ENCODE peak calls at places on chromosome 2, in ten cellular contexts. One of them, this sample, is unnamed.

GRCh38 chr2:240126731-240127130 is 9.4 kb downstream of the COPS9 start:
- DNase-seq in RWPE2: no peak
- DNase-seq in choroid plexus epithelial cell: no peak
- DNase-seq in prostate gland: no peak
- DNase-seq in AG04450: no peak
- DNase-seq in HFF-Myc: no peak
- DNase-seq in GM12865: no peak
- DNase-seq in vagina: no peak
- DNase-seq in GM06990: no peak
- DNase-seq in HCT116: no peak
- DNase-seq in this sample: no peak

GRCh38 chr2:195471163-195471562 is 185.9 kb upstream of the SLC39A10 start:
- DNase-seq in prostate gland: no peak
- DNase-seq in HCT116: no peak
- DNase-seq in choroid plexus epithelial cell: no peak
- DNase-seq in HFF-Myc: no peak
- DNase-seq in GM12865: peak
- DNase-seq in vagina: no peak
- DNase-seq in AG04450: no peak
- DNase-seq in GM06990: no peak
- DNase-seq in RWPE2: no peak
- DNase-seq in this sample: no peak

GRCh38 chr2:69767034-69767433 is 25.1 kb downstream of the ANXA4 start:
- DNase-seq in choroid plexus epithelial cell: peak
- DNase-seq in HCT116: no peak
- DNase-seq in AG04450: peak
- DNase-seq in vagina: no peak
- DNase-seq in RWPE2: no peak
- DNase-seq in HFF-Myc: peak
- DNase-seq in GM06990: no peak
- DNase-seq in prostate gland: no peak
- DNase-seq in GM12865: no peak
- DNase-seq in this sample: no peak

GRCh38 chr2:20419007-20419576 is 27.8 kb upstream of the RHOB start:
- DNase-seq in AG04450: peak
- DNase-seq in HCT116: no peak
- DNase-seq in vagina: no peak
- DNase-seq in HFF-Myc: no peak
- DNase-seq in GM06990: no peak
- DNase-seq in prostate gland: peak
- DNase-seq in choroid plexus epithelial cell: peak
- DNase-seq in GM12865: no peak
- DNase-seq in RWPE2: no peak
- DNase-seq in this sample: no peak

GRCh38 chr2:69298261-69298660 is 88.8 kb downstream of the GFPT1 start:
- DNase-seq in HCT116: no peak
- DNase-seq in GM06990: no peak
- DNase-seq in AG04450: peak
- DNase-seq in GM12865: no peak
- DNase-seq in RWPE2: no peak
- DNase-seq in choroid plexus epithelial cell: peak
- DNase-seq in prostate gland: no peak
- DNase-seq in vagina: no peak
- DNase-seq in HFF-Myc: peak
- DNase-seq in this sample: peak

GRCh38 chr2:231604101-231604684 is 11.5 kb downstream of the TEX44 start:
- DNase-seq in GM12865: peak
- DNase-seq in RWPE2: no peak
- DNase-seq in prostate gland: peak
- DNase-seq in GM06990: no peak
- DNase-seq in HFF-Myc: no peak
- DNase-seq in AG04450: no peak
- DNase-seq in choroid plexus epithelial cell: no peak
- DNase-seq in HCT116: no peak
- DNase-seq in vagina: no peak
- DNase-seq in this sample: no peak

GRCh38 chr2:26672818-26673393 is 19.6 kb upstream of the KCNK3 start:
- DNase-seq in RWPE2: no peak
- DNase-seq in AG04450: no peak
- DNase-seq in vagina: no peak
- DNase-seq in choroid plexus epithelial cell: no peak
- DNase-seq in HFF-Myc: no peak
- DNase-seq in prostate gland: no peak
- DNase-seq in GM12865: no peak
- DNase-seq in HCT116: no peak
- DNase-seq in GM06990: no peak
- DNase-seq in this sample: no peak

GRCh38 chr2:113025751-113026150 is 20.5 kb downstream of the IL36A start:
- DNase-seq in GM06990: no peak
- DNase-seq in choroid plexus epithelial cell: no peak
- DNase-seq in GM12865: no peak
- DNase-seq in HFF-Myc: no peak
- DNase-seq in vagina: no peak
- DNase-seq in HCT116: no peak
- DNase-seq in AG04450: no peak
- DNase-seq in RWPE2: no peak
- DNase-seq in prostate gland: no peak
- DNase-seq in this sample: no peak

GRCh38 chr2:29295843-29296242 is 180.6 kb downstream of the CLIP4 start:
- DNase-seq in AG04450: no peak
- DNase-seq in GM06990: no peak
- DNase-seq in GM12865: peak
- DNase-seq in choroid plexus epithelial cell: peak
- DNase-seq in HCT116: peak
- DNase-seq in prostate gland: no peak
- DNase-seq in vagina: no peak
- DNase-seq in HFF-Myc: no peak
- DNase-seq in RWPE2: no peak
- DNase-seq in this sample: no peak

GRCh38 chr2:42792583-42793313 is at the start of gene HAAO:
- DNase-seq in HCT116: no peak
- DNase-seq in GM12865: peak
- DNase-seq in vagina: no peak
- DNase-seq in choroid plexus epithelial cell: no peak
- DNase-seq in AG04450: no peak
- DNase-seq in GM06990: peak
- DNase-seq in prostate gland: no peak
- DNase-seq in HFF-Myc: no peak
- DNase-seq in RWPE2: no peak
- DNase-seq in this sample: no peak
- TF ChIP-seq CTCF in HCT116: no peak
- TF ChIP-seq CTCF in GM12865: peak
- TF ChIP-seq CTCF in vagina: no peak
- TF ChIP-seq CTCF in choroid plexus epithelial cell: no peak
- TF ChIP-seq CTCF in AG04450: no peak
- TF ChIP-seq CTCF in GM06990: peak
- TF ChIP-seq CTCF in prostate gland: no peak
- TF ChIP-seq CTCF in HFF-Myc: no peak
- TF ChIP-seq CTCF in RWPE2: no peak
- TF ChIP-seq CTCF in this sample: no peak

DNA sequence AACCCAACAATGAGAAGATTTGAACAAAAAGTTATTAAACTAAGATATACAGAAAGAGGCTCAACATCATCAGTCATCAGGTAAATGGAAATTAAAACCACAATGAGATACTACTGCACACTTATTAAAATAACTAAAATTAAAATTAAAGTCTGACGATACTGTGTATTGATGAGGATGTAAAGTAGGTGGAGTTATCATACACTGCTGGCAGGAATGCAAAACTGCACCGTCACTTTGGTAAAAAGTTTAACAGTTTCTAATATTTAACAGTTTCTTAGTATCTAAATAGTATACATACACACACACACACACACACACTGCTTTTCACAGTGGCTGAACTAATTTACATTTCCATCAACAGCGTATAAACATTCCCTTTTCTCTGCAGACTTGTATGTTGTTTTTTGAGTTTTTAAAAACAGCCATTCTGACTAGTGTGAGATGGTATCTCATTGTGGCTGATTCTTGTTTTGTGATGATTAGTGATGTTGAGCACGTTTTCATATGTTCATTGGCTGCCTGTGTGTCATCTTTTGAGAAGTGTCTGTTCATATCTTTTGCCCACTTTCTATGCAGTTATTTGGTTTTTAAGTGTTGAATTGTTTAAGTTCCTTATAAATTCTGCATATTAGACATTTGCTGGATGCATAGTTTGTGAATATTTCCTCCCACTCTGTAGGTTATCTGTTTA is 726.9 kb upstream of the CHAC2 start:
- DNase-seq in vagina: no peak
- DNase-seq in RWPE2: no peak
- DNase-seq in HFF-Myc: no peak
- DNase-seq in GM06990: no peak
- DNase-seq in HCT116: no peak
- DNase-seq in AG04450: no peak
- DNase-seq in prostate gland: no peak
- DNase-seq in choroid plexus epithelial cell: no peak
- DNase-seq in GM12865: no peak
- DNase-seq in this sample: no peak
- TF ChIP-seq CTCF in vagina: no peak
- TF ChIP-seq CTCF in RWPE2: peak
- TF ChIP-seq CTCF in HFF-Myc: peak
- TF ChIP-seq CTCF in GM06990: no peak
- TF ChIP-seq CTCF in HCT116: peak
- TF ChIP-seq CTCF in AG04450: peak
- TF ChIP-seq CTCF in prostate gland: no peak
- TF ChIP-seq CTCF in choroid plexus epithelial cell: peak
- TF ChIP-seq CTCF in GM12865: no peak
- TF ChIP-seq CTCF in this sample: peak

DNA sequence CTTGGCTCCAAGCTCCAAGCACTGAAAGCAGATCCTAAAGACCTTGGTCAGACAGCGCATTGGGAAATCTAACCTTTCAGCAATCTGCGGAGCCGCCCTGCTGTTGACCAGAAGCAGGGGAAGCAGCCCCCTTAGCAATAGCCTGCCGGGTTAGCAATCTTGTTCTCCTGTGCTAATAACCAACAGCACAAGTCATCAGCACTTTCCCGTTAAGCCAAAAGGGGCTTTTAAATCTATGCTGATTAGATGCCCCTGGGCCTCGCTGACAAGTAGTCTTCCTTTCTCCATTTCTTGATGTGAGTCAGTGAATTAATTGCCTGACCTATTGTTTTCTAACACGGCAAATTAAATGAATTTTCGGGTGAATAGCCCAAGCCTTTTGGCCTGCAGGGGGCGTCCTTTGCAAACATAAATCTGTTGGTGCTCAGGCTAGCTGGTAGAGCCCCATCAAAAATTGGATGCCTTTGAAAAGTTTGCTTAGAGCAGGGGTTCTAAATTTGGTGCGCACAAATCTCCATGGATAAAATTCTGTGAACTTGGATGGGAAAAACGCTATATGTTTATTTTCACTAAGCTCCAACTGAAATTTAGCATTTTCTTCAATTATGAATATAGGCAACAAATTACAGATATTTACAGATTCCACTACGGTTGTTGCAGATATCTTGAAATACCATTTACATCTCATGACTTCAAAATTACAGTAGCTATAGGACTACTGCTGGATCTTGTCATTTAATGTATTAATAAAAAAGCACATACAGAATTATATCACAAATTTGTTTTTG is 24.7 kb downstream of the MAIP1 start:
- DNase-seq in GM12865: peak
- DNase-seq in vagina: no peak
- DNase-seq in choroid plexus epithelial cell: peak
- DNase-seq in HCT116: peak
- DNase-seq in AG04450: peak
- DNase-seq in RWPE2: peak
- DNase-seq in GM06990: no peak
- DNase-seq in prostate gland: peak
- DNase-seq in HFF-Myc: peak
- DNase-seq in this sample: peak
- TF ChIP-seq CTCF in GM12865: peak
- TF ChIP-seq CTCF in vagina: peak
- TF ChIP-seq CTCF in choroid plexus epithelial cell: peak
- TF ChIP-seq CTCF in HCT116: peak
- TF ChIP-seq CTCF in AG04450: peak
- TF ChIP-seq CTCF in RWPE2: peak
- TF ChIP-seq CTCF in GM06990: peak
- TF ChIP-seq CTCF in prostate gland: peak
- TF ChIP-seq CTCF in HFF-Myc: peak
- TF ChIP-seq CTCF in this sample: peak

GRCh38 chr2:164813535-164813934 is 28.1 kb downstream of the COBLL1 start:
- DNase-seq in choroid plexus epithelial cell: no peak
- DNase-seq in prostate gland: no peak
- DNase-seq in HFF-Myc: no peak
- DNase-seq in HCT116: no peak
- DNase-seq in RWPE2: no peak
- DNase-seq in GM12865: no peak
- DNase-seq in GM06990: no peak
- DNase-seq in vagina: no peak
- DNase-seq in AG04450: no peak
- DNase-seq in this sample: no peak
- TF ChIP-seq CTCF in choroid plexus epithelial cell: no peak
- TF ChIP-seq CTCF in prostate gland: no peak
- TF ChIP-seq CTCF in HFF-Myc: no peak
- TF ChIP-seq CTCF in HCT116: peak
- TF ChIP-seq CTCF in RWPE2: no peak
- TF ChIP-seq CTCF in GM12865: no peak
- TF ChIP-seq CTCF in GM06990: no peak
- TF ChIP-seq CTCF in vagina: no peak
- TF ChIP-seq CTCF in AG04450: no peak
- TF ChIP-seq CTCF in this sample: no peak

DNA sequence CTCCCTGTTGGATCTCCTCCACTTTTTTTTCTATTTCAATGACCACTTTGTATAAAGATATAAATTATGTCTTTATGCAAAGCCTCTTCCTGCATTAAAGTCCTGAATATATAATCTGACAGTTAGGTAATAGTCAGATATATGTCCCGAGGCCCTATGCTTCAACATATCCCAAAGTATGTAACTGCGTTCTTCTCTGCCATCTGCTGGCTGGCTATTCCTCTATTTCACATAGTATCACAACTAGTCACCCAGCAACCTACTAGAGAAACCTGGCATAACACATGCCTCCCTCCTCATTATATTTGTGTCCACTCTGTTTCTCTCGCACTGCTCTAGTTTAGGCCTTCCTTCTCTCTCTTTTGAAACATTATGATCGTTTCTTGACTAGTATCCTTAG is 640.8 kb downstream of the DPP10 start:
- DNase-seq in choroid plexus epithelial cell: no peak
- DNase-seq in HFF-Myc: no peak
- DNase-seq in GM12865: no peak
- DNase-seq in HCT116: no peak
- DNase-seq in AG04450: no peak
- DNase-seq in GM06990: no peak
- DNase-seq in vagina: no peak
- DNase-seq in prostate gland: no peak
- DNase-seq in RWPE2: no peak
- DNase-seq in this sample: no peak
- TF ChIP-seq CTCF in choroid plexus epithelial cell: no peak
- TF ChIP-seq CTCF in HFF-Myc: no peak
- TF ChIP-seq CTCF in GM12865: no peak
- TF ChIP-seq CTCF in HCT116: no peak
- TF ChIP-seq CTCF in AG04450: no peak
- TF ChIP-seq CTCF in GM06990: no peak
- TF ChIP-seq CTCF in vagina: no peak
- TF ChIP-seq CTCF in prostate gland: no peak
- TF ChIP-seq CTCF in RWPE2: no peak
- TF ChIP-seq CTCF in this sample: no peak

This sample was measured in astrocyte of the cerebellum.